ENCODE peak calls at places on chromosomes 12 and 14, in eight cellular contexts. One of them, this sample, is unnamed.

GRCh38 chr12:22100952-22101748 is 55.1 kb downstream of the CMAS start:
- DNase-seq in H1: no peak
- DNase-seq in A549: no peak
- DNase-seq in GM12878: peak
- DNase-seq in HepG2: peak
- DNase-seq in endothelial cell of umbilical vein: peak
- DNase-seq in HCT116: peak
- DNase-seq in K562: no peak
- DNase-seq in this sample: peak

GRCh38 chr12:4809449-4810218 is 89.4 kb downstream of the GALNT8 start:
- DNase-seq in A549: no peak
- DNase-seq in HepG2: no peak
- DNase-seq in GM12878: no peak
- DNase-seq in HCT116: no peak
- DNase-seq in H1: no peak
- DNase-seq in K562: no peak
- DNase-seq in endothelial cell of umbilical vein: no peak
- DNase-seq in this sample: no peak

GRCh38 chr12:63149884-63150254 is 1.1 kb downstream of the AVPR1A start:
- DNase-seq in H1: no peak
- DNase-seq in A549: no peak
- DNase-seq in endothelial cell of umbilical vein: no peak
- DNase-seq in GM12878: no peak
- DNase-seq in HCT116: no peak
- DNase-seq in K562: no peak
- DNase-seq in HepG2: no peak
- DNase-seq in this sample: no peak

GRCh38 chr12:132711169-132711843 is 664 bp downstream of the PGAM5 start:
- DNase-seq in H1: no peak
- DNase-seq in K562: no peak
- DNase-seq in HepG2: no peak
- DNase-seq in GM12878: no peak
- DNase-seq in A549: no peak
- DNase-seq in endothelial cell of umbilical vein: peak
- DNase-seq in HCT116: no peak
- DNase-seq in this sample: peak

GRCh38 chr14:89121961-89122675 is 294.9 kb downstream of the FOXN3 start:
- DNase-seq in K562: no peak
- DNase-seq in HepG2: no peak
- DNase-seq in HCT116: no peak
- DNase-seq in H1: no peak
- DNase-seq in endothelial cell of umbilical vein: no peak
- DNase-seq in GM12878: no peak
- DNase-seq in A549: no peak
- DNase-seq in this sample: no peak

GRCh38 chr14:100671906-100672305 is 54.8 kb upstream of the DLK1 start:
- DNase-seq in HepG2: no peak
- DNase-seq in K562: no peak
- DNase-seq in A549: no peak
- DNase-seq in endothelial cell of umbilical vein: no peak
- DNase-seq in GM12878: no peak
- DNase-seq in HCT116: no peak
- DNase-seq in H1: no peak
- DNase-seq in this sample: no peak

GRCh38 chr12:42704810-42705401 is 115.4 kb upstream of the PRICKLE1 start:
- DNase-seq in H1: no peak
- DNase-seq in endothelial cell of umbilical vein: no peak
- DNase-seq in HCT116: no peak
- DNase-seq in HepG2: no peak
- DNase-seq in GM12878: no peak
- DNase-seq in K562: no peak
- DNase-seq in A549: no peak
- DNase-seq in this sample: peak

GRCh38 chr12:113519464-113520191 is 48.0 kb upstream of the LHX5 start:
- DNase-seq in HepG2: no peak
- DNase-seq in H1: no peak
- DNase-seq in GM12878: no peak
- DNase-seq in HCT116: no peak
- DNase-seq in K562: no peak
- DNase-seq in endothelial cell of umbilical vein: no peak
- DNase-seq in A549: no peak
- DNase-seq in this sample: no peak

GRCh38 chr12:107610030-107610859 is 75.4 kb upstream of the PWP1 start:
- DNase-seq in HepG2: peak
- DNase-seq in GM12878: no peak
- DNase-seq in HCT116: no peak
- DNase-seq in endothelial cell of umbilical vein: peak
- DNase-seq in H1: peak
- DNase-seq in A549: peak
- DNase-seq in K562: peak
- DNase-seq in this sample: peak

GRCh38 chr14:70887207-70888150 is 19.8 kb upstream of the PCNX1 start:
- DNase-seq in endothelial cell of umbilical vein: no peak
- DNase-seq in GM12878: peak
- DNase-seq in K562: no peak
- DNase-seq in A549: no peak
- DNase-seq in HepG2: no peak
- DNase-seq in H1: no peak
- DNase-seq in HCT116: no peak
- DNase-seq in this sample: peak

GRCh38 chr12:86496595-86496994 is 240.4 kb upstream of the MGAT4C start:
- DNase-seq in A549: no peak
- DNase-seq in GM12878: no peak
- DNase-seq in H1: no peak
- DNase-seq in HepG2: no peak
- DNase-seq in HCT116: no peak
- DNase-seq in K562: no peak
- DNase-seq in endothelial cell of umbilical vein: no peak
- DNase-seq in this sample: no peak

GRCh38 chr12:39402922-39403321 is 40.0 kb downstream of the KIF21A start:
- DNase-seq in HCT116: no peak
- DNase-seq in HepG2: no peak
- DNase-seq in A549: no peak
- DNase-seq in GM12878: peak
- DNase-seq in endothelial cell of umbilical vein: no peak
- DNase-seq in K562: no peak
- DNase-seq in H1: no peak
- DNase-seq in this sample: no peak

GRCh38 chr12:123034022-123034541 is 53.6 kb downstream of the ARL6IP4 start:
- DNase-seq in A549: no peak
- DNase-seq in endothelial cell of umbilical vein: no peak
- DNase-seq in GM12878: no peak
- DNase-seq in K562: peak
- DNase-seq in HCT116: no peak
- DNase-seq in H1: no peak
- DNase-seq in HepG2: no peak
- DNase-seq in this sample: peak

GRCh38 chr14:104445832-104446381 is 133.7 kb upstream of the C14orf180 start:
- DNase-seq in K562: no peak
- DNase-seq in GM12878: no peak
- DNase-seq in HCT116: no peak
- DNase-seq in A549: no peak
- DNase-seq in HepG2: no peak
- DNase-seq in endothelial cell of umbilical vein: no peak
- DNase-seq in H1: no peak
- DNase-seq in this sample: no peak

GRCh38 chr12:121532503-121533390 is 48.1 kb downstream of the KDM2B start:
- DNase-seq in H1: no peak
- DNase-seq in endothelial cell of umbilical vein: no peak
- DNase-seq in K562: no peak
- DNase-seq in GM12878: no peak
- DNase-seq in A549: no peak
- DNase-seq in HCT116: no peak
- DNase-seq in HepG2: no peak
- DNase-seq in this sample: no peak

GRCh38 chr12:121536058-121536928 is 44.5 kb downstream of the KDM2B start:
- DNase-seq in GM12878: no peak
- DNase-seq in endothelial cell of umbilical vein: peak
- DNase-seq in HCT116: no peak
- DNase-seq in K562: peak
- DNase-seq in HepG2: no peak
- DNase-seq in H1: no peak
- DNase-seq in A549: peak
- DNase-seq in this sample: peak

GRCh38 chr12:121533391-121534090 is 47.3 kb downstream of the KDM2B start:
- DNase-seq in GM12878: no peak
- DNase-seq in H1: no peak
- DNase-seq in A549: no peak
- DNase-seq in HCT116: no peak
- DNase-seq in endothelial cell of umbilical vein: no peak
- DNase-seq in HepG2: no peak
- DNase-seq in K562: no peak
- DNase-seq in this sample: no peak

GRCh38 chr12:121535150-121536057 is 45.4 kb downstream of the KDM2B start:
- DNase-seq in endothelial cell of umbilical vein: no peak
- DNase-seq in H1: no peak
- DNase-seq in HepG2: no peak
- DNase-seq in GM12878: no peak
- DNase-seq in A549: no peak
- DNase-seq in HCT116: no peak
- DNase-seq in K562: no peak
- DNase-seq in this sample: no peak

GRCh38 chr12:121534495-121535148 is 46.2 kb downstream of the KDM2B start:
- DNase-seq in K562: no peak
- DNase-seq in HCT116: no peak
- DNase-seq in H1: peak
- DNase-seq in HepG2: no peak
- DNase-seq in GM12878: no peak
- DNase-seq in A549: no peak
- DNase-seq in endothelial cell of umbilical vein: no peak
- DNase-seq in this sample: no peak
- H3K4me3 ChIP-seq in K562: no peak
- H3K4me3 ChIP-seq in HCT116: no peak
- H3K4me3 ChIP-seq in H1: no peak
- H3K4me3 ChIP-seq in HepG2: no peak
- H3K4me3 ChIP-seq in GM12878: peak
- H3K4me3 ChIP-seq in A549: no peak
- H3K4me3 ChIP-seq in endothelial cell of umbilical vein: no peak
- H3K4me3 ChIP-seq in this sample: no peak

DNA sequence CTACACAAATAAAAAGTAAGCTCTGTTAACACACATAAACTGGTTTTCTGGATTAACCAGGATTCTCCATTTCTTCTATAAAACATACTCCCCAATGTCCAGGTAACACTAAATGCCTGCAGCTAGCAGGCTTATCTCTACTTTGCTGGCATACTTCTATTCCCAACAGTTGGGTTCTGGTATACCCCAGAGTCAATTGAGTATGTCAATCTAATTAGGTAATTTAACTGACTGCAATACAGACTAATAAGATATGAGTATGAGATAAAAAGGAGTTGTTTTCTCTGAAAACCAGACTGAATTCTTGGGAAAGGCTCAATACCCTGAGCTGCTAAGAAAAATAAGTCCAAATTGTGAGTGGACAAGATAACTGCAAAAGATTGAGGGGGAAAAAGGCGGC is 9.4 kb upstream of the NT5DC3 start:
- DNase-seq in GM12878: no peak
- DNase-seq in H1: no peak
- DNase-seq in HepG2: no peak
- DNase-seq in K562: no peak
- DNase-seq in A549: no peak
- DNase-seq in HCT116: no peak
- DNase-seq in endothelial cell of umbilical vein: no peak
- DNase-seq in this sample: no peak
- TF ChIP-seq MAX in GM12878: no peak
- TF ChIP-seq MAX in H1: no peak
- TF ChIP-seq MAX in HepG2: no peak
- TF ChIP-seq MAX in K562: no peak
- TF ChIP-seq MAX in A549: no peak
- TF ChIP-seq MAX in HCT116: no peak
- TF ChIP-seq MAX in endothelial cell of umbilical vein: no peak
- TF ChIP-seq MAX in this sample: no peak

GRCh38 chr12:85280138-85280983 is at the start of gene ALX1:
- DNase-seq in H1: no peak
- DNase-seq in K562: no peak
- DNase-seq in endothelial cell of umbilical vein: peak
- DNase-seq in GM12878: no peak
- DNase-seq in HCT116: no peak
- DNase-seq in A549: peak
- DNase-seq in HepG2: no peak
- DNase-seq in this sample: no peak
- TF ChIP-seq POLR2A in H1: peak
- TF ChIP-seq POLR2A in K562: no peak
- TF ChIP-seq POLR2A in endothelial cell of umbilical vein: peak
- TF ChIP-seq POLR2A in GM12878: no peak
- TF ChIP-seq POLR2A in HCT116: no peak
- TF ChIP-seq POLR2A in A549: no peak
- TF ChIP-seq POLR2A in HepG2: no peak
- TF ChIP-seq POLR2A in this sample: no peak

GRCh38 chr12:189622-189962 is 24.4 kb downstream of the SLC6A12 start:
- DNase-seq in GM12878: no peak
- DNase-seq in K562: no peak
- DNase-seq in HCT116: no peak
- DNase-seq in endothelial cell of umbilical vein: no peak
- DNase-seq in H1: no peak
- DNase-seq in A549: no peak
- DNase-seq in HepG2: no peak
- DNase-seq in this sample: no peak
- H3K4me3 ChIP-seq in GM12878: no peak
- H3K4me3 ChIP-seq in K562: no peak
- H3K4me3 ChIP-seq in HCT116: no peak
- H3K4me3 ChIP-seq in endothelial cell of umbilical vein: no peak
- H3K4me3 ChIP-seq in H1: no peak
- H3K4me3 ChIP-seq in A549: no peak
- H3K4me3 ChIP-seq in HepG2: no peak
- H3K4me3 ChIP-seq in this sample: no peak

GRCh38 chr14:51697848-51698247 is 46.1 kb downstream of the FRMD6 start:
- DNase-seq in HCT116: no peak
- DNase-seq in endothelial cell of umbilical vein: no peak
- DNase-seq in HepG2: no peak
- DNase-seq in H1: no peak
- DNase-seq in K562: no peak
- DNase-seq in A549: no peak
- DNase-seq in GM12878: no peak
- DNase-seq in this sample: no peak

GRCh38 chr14:51691176-51691575 is 39.5 kb downstream of the FRMD6 start:
- DNase-seq in K562: no peak
- DNase-seq in A549: no peak
- DNase-seq in HepG2: no peak
- DNase-seq in GM12878: no peak
- DNase-seq in H1: no peak
- DNase-seq in endothelial cell of umbilical vein: no peak
- DNase-seq in HCT116: no peak
- DNase-seq in this sample: no peak

GRCh38 chr14:51692646-51693045 is 40.9 kb downstream of the FRMD6 start:
- DNase-seq in GM12878: no peak
- DNase-seq in A549: no peak
- DNase-seq in HCT116: no peak
- DNase-seq in endothelial cell of umbilical vein: no peak
- DNase-seq in K562: no peak
- DNase-seq in H1: no peak
- DNase-seq in HepG2: no peak
- DNase-seq in this sample: no peak
- TF ChIP-seq MAX in GM12878: no peak
- TF ChIP-seq MAX in A549: no peak
- TF ChIP-seq MAX in HCT116: no peak
- TF ChIP-seq MAX in endothelial cell of umbilical vein: no peak
- TF ChIP-seq MAX in K562: no peak
- TF ChIP-seq MAX in H1: no peak
- TF ChIP-seq MAX in HepG2: no peak
- TF ChIP-seq MAX in this sample: no peak

This sample was measured in NB4.